ENCODE peak calls at places on chromosomes 4 and X, in ten cellular contexts. M, V, K, L, U, Y, B, N, Z and W are unnamed samples.

GRCh38 chr4:139740531-139741041 is 75.0 kb downstream of the MGST2 start:
- DNase-seq in V (no peak), K (peak; percentile 80), L (peak; percentile 92), Y (no peak), M (no peak), B (no peak), U (no peak), N (no peak), Z (peak; percentile 79), W (no peak)

GRCh38 chr4:55121246-55121645 is 4.1 kb downstream of the KDR start:
- DNase-seq in U (no peak), L (no peak), Y (no peak), N (no peak), V (no peak), M (no peak), Z (no peak), B (no peak), K (no peak), W (no peak)

GRCh38 chrX:15418041-15418706 is 34.0 kb upstream of the VEGFD start:
- DNase-seq in U (no peak), K (peak; percentile 36), Z (peak; percentile 25), L (no peak), B (no peak), V (no peak), N (no peak), Y (no peak), M (no peak), W (no peak)

GRCh38 chrX:56800801-56801200 is 71.8 kb downstream of the NBDY start:
- DNase-seq in M (peak; percentile 21), N (peak; percentile 42), U (no peak), B (no peak), Y (peak; percentile 53), L (no peak), K (no peak), Z (no peak), V (peak; percentile 60), W (no peak)

GRCh38 chr4:24007740-24008348 is 118.0 kb upstream of the PPARGC1A start:
- DNase-seq in U (no peak), V (no peak), M (no peak), Z (no peak), B (no peak), N (no peak), L (no peak), K (no peak), Y (no peak), W (no peak)

GRCh38 chr4:145132521-145133098 is 34.5 kb downstream of the ABCE1 start:
- DNase-seq in M (no peak), Z (no peak), B (no peak), L (no peak), Y (no peak), N (no peak), K (no peak), V (no peak), U (no peak), W (peak; percentile 3)

GRCh38 chr4:87934973-87935372 is 40.5 kb upstream of the SPP1 start:
- DNase-seq in Z (no peak), N (no peak), M (no peak), U (no peak), V (no peak), L (no peak), Y (no peak), K (no peak), B (no peak), W (no peak)

GRCh38 chrX:20567108-20567507 is 300.4 kb upstream of the RPS6KA3 start:
- DNase-seq in N (no peak), Y (no peak), L (no peak), U (no peak), M (no peak), B (no peak), Z (no peak), V (no peak), K (no peak), W (no peak)

GRCh38 chrX:20061869-20062254 is 54.8 kb downstream of the MAP7D2 start:
- DNase-seq in Y (no peak), N (no peak), U (no peak), Z (peak; percentile 14), V (no peak), L (no peak), B (peak; percentile 6), K (peak; percentile 41), M (no peak), W (no peak)

GRCh38 chrX:154490021-154490413 is 412 bp downstream of the SLC10A3 start:
- DNase-seq in K (peak; percentile 50), Z (peak; percentile 31), V (peak; percentile 14), N (no peak), U (no peak), Y (peak; percentile 36), L (peak; percentile 26), B (no peak), M (peak; percentile 12), W (no peak)

GRCh38 chrX:106039920-106040319 is 1.4 kb upstream of the SERPINA7 start:
- DNase-seq in L (no peak), Y (no peak), K (no peak), U (peak; percentile 39), M (no peak), B (peak; percentile 21), N (no peak), V (no peak), Z (no peak), W (no peak)

GRCh38 chr4:7803992-7804758 is 135.5 kb downstream of the AFAP1 start:
- DNase-seq in K (peak; percentile 88), N (peak; percentile 58), L (peak; percentile 74), Z (peak; percentile 81), Y (peak; percentile 84), M (peak; percentile 57), B (peak; percentile 56), U (peak; percentile 89), V (peak; percentile 88), W (no peak)

GRCh38 chr4:26022346-26022891 is 108.4 kb downstream of the SMIM20 start:
- DNase-seq in N (no peak), Y (no peak), B (peak; percentile 22), V (no peak), M (no peak), Z (peak; percentile 40), U (no peak), K (no peak), L (peak; percentile 81), W (no peak)

GRCh38 chr4:37392540-37393255 is 148.2 kb downstream of the NWD2 start:
- DNase-seq in M (no peak), K (no peak), Z (no peak), U (peak; percentile 5), V (no peak), N (no peak), B (no peak), L (no peak), Y (no peak), W (no peak)

GRCh38 chr4:101791189-101791572 is 651 bp downstream of the BANK1 start:
- DNase-seq in Z (no peak), N (no peak), B (no peak), Y (no peak), L (no peak), U (no peak), M (no peak), V (no peak), K (no peak), W (no peak)

GRCh38 chrX:9578083-9578779 is 113.4 kb downstream of the TBL1X start:
- DNase-seq in Y (no peak), M (no peak), K (no peak), B (no peak), U (no peak), Z (no peak), V (no peak), L (no peak), N (no peak), W (no peak)

GRCh38 chr4:162241857-162242256 is 78.1 kb upstream of the FSTL5 start:
- DNase-seq in K (no peak), U (no peak), V (no peak), M (no peak), L (no peak), B (no peak), Z (no peak), Y (no peak), N (no peak), W (peak; percentile 16)

GRCh38 chr4:27787195-27787594 is 926.6 kb downstream of the STIM2 start:
- DNase-seq in K (no peak), V (no peak), N (no peak), B (no peak), Z (no peak), L (no peak), U (no peak), M (no peak), Y (no peak), W (no peak)

GRCh38 chr4:149291463-149291862 is 524.2 kb downstream of the IQCM start:
- DNase-seq in K (no peak), N (no peak), M (no peak), B (peak; percentile 54), V (no peak), U (no peak), Z (no peak), L (peak; percentile 8), Y (no peak), W (no peak)

GRCh38 chr4:59597536-59598232 is 1602.4 kb upstream of the ADGRL3 start:
- DNase-seq in Y (no peak), K (no peak), L (no peak), Z (no peak), V (no peak), N (no peak), U (peak; percentile 59), B (no peak), M (no peak), W (no peak)

GRCh38 chrX:154715825-154716224 is 35.1 kb downstream of the GAB3 start:
- DNase-seq in L (no peak), Z (no peak), M (no peak), K (no peak), U (no peak), N (no peak), V (no peak), B (no peak), Y (no peak), W (no peak)

GRCh38 chr4:140372607-140373327 is 679 bp upstream of the SCOC start:
- DNase-seq in U (peak; percentile 12), K (peak; percentile 24), B (no peak), Z (peak; percentile 5), Y (peak; percentile 20), V (peak; percentile 38), L (no peak), M (no peak), N (no peak), W (no peak)

GRCh38 chr4:89823416-89823815 is 13.5 kb downstream of the SNCA start:
- DNase-seq in Y (no peak), N (no peak), L (no peak), V (no peak), Z (no peak), K (no peak), U (no peak), M (no peak), B (peak; percentile 41), W (no peak)

GRCh38 chr4:65865489-65865888 is 195.2 kb upstream of the EPHA5 start:
- DNase-seq in Z (no peak), K (no peak), M (no peak), V (no peak), B (no peak), U (peak; percentile 34), L (no peak), N (no peak), Y (no peak), W (no peak)

GRCh38 chrX:46865281-46865680 is 28.4 kb downstream of the RP2 start:
- DNase-seq in M (no peak), B (peak; percentile 1), N (no peak), K (peak; percentile 24), U (no peak), V (no peak), Z (peak; percentile 38), L (no peak), Y (no peak), W (no peak)

GRCh38 chrX:115972717-115973116 is 197.8 kb upstream of the AGTR2 start:
- DNase-seq in M (no peak), K (no peak), V (no peak), Y (no peak), B (no peak), U (no peak), L (no peak), Z (no peak), N (no peak), W (no peak)

GRCh38 chrX:49172280-49172780 is 632 bp downstream of the PLP2 start:
- DNase-seq in U (no peak), Z (peak; percentile 48), K (peak; percentile 65), B (no peak), V (peak; percentile 73), L (peak; percentile 45), M (peak; percentile 62), Y (peak; percentile 76), N (peak; percentile 69), W (no peak)

GRCh38 chr4:100690812-100691211 is 173.0 kb upstream of the EMCN start:
- DNase-seq in N (no peak), Z (no peak), L (no peak), K (no peak), M (no peak), B (no peak), U (no peak), V (no peak), Y (no peak), W (no peak)